ENCODE peak calls at places on chromosomes 7 and 10, in six cellular contexts. One of them, this sample, is unnamed.

GRCh38 chr7:70736715-70737460 is 395.1 kb upstream of the GALNT17 start:
- DNase-seq in OCI-LY7: no peak
- DNase-seq in hepatocyte: no peak
- DNase-seq in neural progenitor cell: no peak
- DNase-seq in MM.1S: no peak
- DNase-seq in GM23338: peak; percentile 39
- DNase-seq in this sample: no peak

GRCh38 chr10:23449677-23450220 is 10.9 kb downstream of the OTUD1 start:
- DNase-seq in OCI-LY7: no peak
- DNase-seq in hepatocyte: no peak
- DNase-seq in neural progenitor cell: no peak
- DNase-seq in MM.1S: no peak
- DNase-seq in GM23338: no peak
- DNase-seq in this sample: no peak

GRCh38 chr10:89591111-89591795 is 53.8 kb downstream of the PANK1 start:
- DNase-seq in OCI-LY7: no peak
- DNase-seq in hepatocyte: peak; percentile 13
- DNase-seq in neural progenitor cell: no peak
- DNase-seq in MM.1S: no peak
- DNase-seq in GM23338: no peak
- DNase-seq in this sample: peak; percentile 26

GRCh38 chr7:140681766-140682165 is 9.0 kb downstream of the ADCK2 start:
- DNase-seq in OCI-LY7: no peak
- DNase-seq in hepatocyte: no peak
- DNase-seq in neural progenitor cell: no peak
- DNase-seq in MM.1S: no peak
- DNase-seq in GM23338: no peak
- DNase-seq in this sample: no peak

GRCh38 chr10:88270061-88270808 is 312.9 kb downstream of the RNLS start:
- DNase-seq in OCI-LY7: no peak
- DNase-seq in hepatocyte: no peak
- DNase-seq in neural progenitor cell: no peak
- DNase-seq in MM.1S: peak; percentile 25
- DNase-seq in GM23338: no peak
- DNase-seq in this sample: no peak

GRCh38 chr10:11869743-11870460 is 46.7 kb downstream of the PROSER2 start:
- DNase-seq in OCI-LY7: no peak
- DNase-seq in hepatocyte: no peak
- DNase-seq in neural progenitor cell: no peak
- DNase-seq in MM.1S: no peak
- DNase-seq in GM23338: peak; percentile 65
- DNase-seq in this sample: no peak

GRCh38 chr7:40643664-40644063 is 508.9 kb downstream of the SUGCT start:
- DNase-seq in OCI-LY7: no peak
- DNase-seq in hepatocyte: no peak
- DNase-seq in neural progenitor cell: peak; percentile 3
- DNase-seq in MM.1S: no peak
- DNase-seq in GM23338: no peak
- DNase-seq in this sample: no peak

GRCh38 chr7:92645531-92646061 is 55.4 kb upstream of the FAM133B start:
- DNase-seq in OCI-LY7: peak; percentile 10
- DNase-seq in hepatocyte: peak; percentile 66
- DNase-seq in neural progenitor cell: peak; percentile 25
- DNase-seq in MM.1S: no peak
- DNase-seq in GM23338: no peak
- DNase-seq in this sample: peak; percentile 91

GRCh38 chr7:28862876-28863275 is 95.3 kb downstream of the TRIL start:
- DNase-seq in OCI-LY7: no peak
- DNase-seq in hepatocyte: no peak
- DNase-seq in neural progenitor cell: no peak
- DNase-seq in MM.1S: no peak
- DNase-seq in GM23338: no peak
- DNase-seq in this sample: no peak

GRCh38 chr10:124604214-124605000 is 139.8 kb downstream of the FAM53B start:
- DNase-seq in OCI-LY7: peak; percentile 72
- DNase-seq in hepatocyte: no peak
- DNase-seq in neural progenitor cell: no peak
- DNase-seq in MM.1S: no peak
- DNase-seq in GM23338: no peak
- DNase-seq in this sample: no peak

GRCh38 chr10:6108631-6109443 is 20.0 kb downstream of the RBM17 start:
- DNase-seq in OCI-LY7: peak; percentile 68
- DNase-seq in hepatocyte: peak; percentile 58
- DNase-seq in neural progenitor cell: peak; percentile 69
- DNase-seq in MM.1S: peak; percentile 35
- DNase-seq in GM23338: peak; percentile 90
- DNase-seq in this sample: peak; percentile 44

GRCh38 chr7:48168159-48168558 is 3.1 kb upstream of the ABCA13 start:
- DNase-seq in OCI-LY7: peak; percentile 7
- DNase-seq in hepatocyte: no peak
- DNase-seq in neural progenitor cell: no peak
- DNase-seq in MM.1S: peak; percentile 31
- DNase-seq in GM23338: no peak
- DNase-seq in this sample: peak; percentile 67

GRCh38 chr10:17257466-17258321 is 29.7 kb downstream of the VIM start:
- DNase-seq in OCI-LY7: peak; percentile 68
- DNase-seq in hepatocyte: peak; percentile 85
- DNase-seq in neural progenitor cell: peak; percentile 81
- DNase-seq in MM.1S: peak; percentile 63
- DNase-seq in GM23338: peak; percentile 83
- DNase-seq in this sample: peak; percentile 63

GRCh38 chr7:55432937-55433784 is 68.0 kb downstream of the LANCL2 start:
- DNase-seq in OCI-LY7: peak; percentile 72
- DNase-seq in hepatocyte: peak; percentile 72
- DNase-seq in neural progenitor cell: peak; percentile 57
- DNase-seq in MM.1S: peak; percentile 48
- DNase-seq in GM23338: peak; percentile 73
- DNase-seq in this sample: peak; percentile 66

GRCh38 chr7:26930201-26930600 is 65.8 kb upstream of the SKAP2 start:
- DNase-seq in OCI-LY7: no peak
- DNase-seq in hepatocyte: no peak
- DNase-seq in neural progenitor cell: no peak
- DNase-seq in MM.1S: peak; percentile 1
- DNase-seq in GM23338: no peak
- DNase-seq in this sample: peak; percentile 5

GRCh38 chr7:47573758-47574472 is 8.0 kb downstream of the TNS3 start:
- DNase-seq in OCI-LY7: no peak
- DNase-seq in hepatocyte: peak; percentile 69
- DNase-seq in neural progenitor cell: no peak
- DNase-seq in MM.1S: no peak
- DNase-seq in GM23338: no peak
- DNase-seq in this sample: peak; percentile 77

GRCh38 chr7:42407828-42408227 is 170.8 kb upstream of the GLI3 start:
- DNase-seq in OCI-LY7: no peak
- DNase-seq in hepatocyte: no peak
- DNase-seq in neural progenitor cell: no peak
- DNase-seq in MM.1S: no peak
- DNase-seq in GM23338: no peak
- DNase-seq in this sample: peak; percentile 58

GRCh38 chr7:107857541-107857912 is 33.5 kb upstream of the DLD start:
- DNase-seq in OCI-LY7: no peak
- DNase-seq in hepatocyte: no peak
- DNase-seq in neural progenitor cell: no peak
- DNase-seq in MM.1S: no peak
- DNase-seq in GM23338: no peak
- DNase-seq in this sample: peak; percentile 76

GRCh38 chr10:86793696-86794095 is 37.3 kb downstream of the BMPR1A start:
- DNase-seq in OCI-LY7: no peak
- DNase-seq in hepatocyte: no peak
- DNase-seq in neural progenitor cell: no peak
- DNase-seq in MM.1S: no peak
- DNase-seq in GM23338: peak; percentile 45
- DNase-seq in this sample: no peak

GRCh38 chr7:6252310-6252709 is 20.1 kb downstream of the CYTH3 start:
- DNase-seq in OCI-LY7: no peak
- DNase-seq in hepatocyte: no peak
- DNase-seq in neural progenitor cell: no peak
- DNase-seq in MM.1S: no peak
- DNase-seq in GM23338: no peak
- DNase-seq in this sample: no peak

GRCh38 chr10:118850418-118851061 is 95.8 kb upstream of the CACUL1 start:
- DNase-seq in OCI-LY7: peak; percentile 66
- DNase-seq in hepatocyte: peak; percentile 72
- DNase-seq in neural progenitor cell: peak; percentile 87
- DNase-seq in MM.1S: peak; percentile 57
- DNase-seq in GM23338: peak; percentile 90
- DNase-seq in this sample: peak; percentile 65

GRCh38 chr10:112728118-112728963 is 221.7 kb upstream of the TCF7L2 start:
- DNase-seq in OCI-LY7: no peak
- DNase-seq in hepatocyte: no peak
- DNase-seq in neural progenitor cell: no peak
- DNase-seq in MM.1S: no peak
- DNase-seq in GM23338: no peak
- DNase-seq in this sample: no peak
- TF ChIP-seq EZH2phosphoT487 in OCI-LY7: no peak
- TF ChIP-seq EZH2phosphoT487 in hepatocyte: no peak
- TF ChIP-seq EZH2phosphoT487 in neural progenitor cell: no peak
- TF ChIP-seq EZH2phosphoT487 in MM.1S: no peak
- TF ChIP-seq EZH2phosphoT487 in GM23338: no peak
- TF ChIP-seq EZH2phosphoT487 in this sample: no peak

DNA sequence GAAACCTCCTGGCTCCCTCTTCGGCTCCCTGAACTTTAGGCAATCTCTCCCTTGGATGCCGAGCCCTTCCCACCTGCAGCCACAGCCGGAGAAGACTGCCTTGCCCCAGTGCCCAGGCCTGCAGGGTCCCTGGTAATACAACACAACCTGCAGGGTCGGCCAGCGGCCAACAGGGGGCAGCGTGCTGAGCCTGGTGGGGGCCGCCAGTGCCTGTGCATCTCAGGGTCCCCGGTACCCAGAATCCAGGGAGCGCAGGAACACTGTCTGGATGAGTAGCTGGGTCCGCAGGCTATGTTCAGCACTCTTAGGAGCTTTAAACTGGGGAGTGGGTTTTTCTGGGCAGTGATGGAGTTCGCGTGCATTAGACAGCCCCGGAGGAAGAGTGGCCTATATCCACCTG is 17.5 kb upstream of the C10orf71 start:
- DNase-seq in OCI-LY7: no peak
- DNase-seq in hepatocyte: no peak
- DNase-seq in neural progenitor cell: peak; percentile 48
- DNase-seq in MM.1S: no peak
- DNase-seq in GM23338: peak; percentile 78
- DNase-seq in this sample: no peak
- TF ChIP-seq CTCF in OCI-LY7: peak; percentile 75
- TF ChIP-seq CTCF in hepatocyte: no peak
- TF ChIP-seq CTCF in neural progenitor cell: peak; percentile 78
- TF ChIP-seq CTCF in MM.1S: peak; percentile 20
- TF ChIP-seq CTCF in GM23338: peak; percentile 91
- TF ChIP-seq CTCF in this sample: peak; percentile 82

GRCh38 chr10:31025142-31025541 is 6.5 kb downstream of the ZNF438 start:
- DNase-seq in OCI-LY7: no peak
- DNase-seq in hepatocyte: no peak
- DNase-seq in neural progenitor cell: no peak
- DNase-seq in MM.1S: no peak
- DNase-seq in GM23338: no peak
- DNase-seq in this sample: no peak

GRCh38 chr10:31023558-31023957 is 8.1 kb downstream of the ZNF438 start:
- DNase-seq in OCI-LY7: no peak
- DNase-seq in hepatocyte: no peak
- DNase-seq in neural progenitor cell: no peak
- DNase-seq in MM.1S: no peak
- DNase-seq in GM23338: no peak
- DNase-seq in this sample: no peak

GRCh38 chr10:31018977-31019376 is 12.7 kb downstream of the ZNF438 start:
- DNase-seq in OCI-LY7: no peak
- DNase-seq in hepatocyte: no peak
- DNase-seq in neural progenitor cell: peak; percentile 57
- DNase-seq in MM.1S: no peak
- DNase-seq in GM23338: no peak
- DNase-seq in this sample: no peak

GRCh38 chr10:31017534-31018361 is 13.9 kb downstream of the ZNF438 start:
- DNase-seq in OCI-LY7: no peak
- DNase-seq in hepatocyte: no peak
- DNase-seq in neural progenitor cell: no peak
- DNase-seq in MM.1S: no peak
- DNase-seq in GM23338: no peak
- DNase-seq in this sample: no peak

GRCh38 chr10:31020128-31020527 is 11.5 kb downstream of the ZNF438 start:
- DNase-seq in OCI-LY7: no peak
- DNase-seq in hepatocyte: no peak
- DNase-seq in neural progenitor cell: no peak
- DNase-seq in MM.1S: no peak
- DNase-seq in GM23338: no peak
- DNase-seq in this sample: no peak
- TF ChIP-seq EZH2phosphoT487 in OCI-LY7: no peak
- TF ChIP-seq EZH2phosphoT487 in hepatocyte: no peak
- TF ChIP-seq EZH2phosphoT487 in neural progenitor cell: no peak
- TF ChIP-seq EZH2phosphoT487 in MM.1S: no peak
- TF ChIP-seq EZH2phosphoT487 in GM23338: no peak
- TF ChIP-seq EZH2phosphoT487 in this sample: no peak

GRCh38 chr10:30091136-30091535 is 31.8 kb upstream of the JCAD start:
- DNase-seq in OCI-LY7: no peak
- DNase-seq in hepatocyte: no peak
- DNase-seq in neural progenitor cell: no peak
- DNase-seq in MM.1S: no peak
- DNase-seq in GM23338: no peak
- DNase-seq in this sample: no peak

GRCh38 chr10:30094601-30095000 is 35.2 kb upstream of the JCAD start:
- DNase-seq in OCI-LY7: no peak
- DNase-seq in hepatocyte: no peak
- DNase-seq in neural progenitor cell: no peak
- DNase-seq in MM.1S: no peak
- DNase-seq in GM23338: no peak
- DNase-seq in this sample: no peak

GRCh38 chr10:30095811-30096422 is 36.5 kb upstream of the JCAD start:
- DNase-seq in OCI-LY7: no peak
- DNase-seq in hepatocyte: no peak
- DNase-seq in neural progenitor cell: no peak
- DNase-seq in MM.1S: no peak
- DNase-seq in GM23338: no peak
- DNase-seq in this sample: no peak

GRCh38 chr10:30092151-30092790 is 32.9 kb upstream of the JCAD start:
- DNase-seq in OCI-LY7: no peak
- DNase-seq in hepatocyte: no peak
- DNase-seq in neural progenitor cell: no peak
- DNase-seq in MM.1S: no peak
- DNase-seq in GM23338: no peak
- DNase-seq in this sample: peak; percentile 60

GRCh38 chr10:30093303-30093967 is 34.0 kb upstream of the JCAD start:
- DNase-seq in OCI-LY7: no peak
- DNase-seq in hepatocyte: peak; percentile 40
- DNase-seq in neural progenitor cell: peak; percentile 22
- DNase-seq in MM.1S: no peak
- DNase-seq in GM23338: no peak
- DNase-seq in this sample: no peak
- TF ChIP-seq CTCF in OCI-LY7: no peak
- TF ChIP-seq CTCF in hepatocyte: no peak
- TF ChIP-seq CTCF in neural progenitor cell: peak; percentile 16
- TF ChIP-seq CTCF in MM.1S: no peak
- TF ChIP-seq CTCF in GM23338: no peak
- TF ChIP-seq CTCF in this sample: no peak

This sample was measured in PC-3.